ENCODE peak calls at places on chromosomes 2 and 18, in seven cellular contexts. One of them, this sample, is unnamed.
A peak's percentile ranks its signal among the peaks of the same experiment; 100 is the strongest.

GRCh38 chr18:8783335-8783993 is 78.1 kb downstream of the MTCL1 start:
- DNase-seq in endothelial cell of umbilical vein: no peak
- DNase-seq in astrocyte of the spinal cord: no peak
- DNase-seq in right cardiac atrium: no peak
- DNase-seq in NB4: no peak
- DNase-seq in CD8-positive, alpha-beta memory T cell: no peak
- DNase-seq in tibial artery: no peak
- DNase-seq in this sample: no peak

GRCh38 chr2:236523249-236523648 is 46.4 kb upstream of the ACKR3 start:
- DNase-seq in astrocyte of the spinal cord: no peak
- DNase-seq in endothelial cell of umbilical vein: no peak
- DNase-seq in tibial artery: no peak
- DNase-seq in right cardiac atrium: no peak
- DNase-seq in NB4: no peak
- DNase-seq in CD8-positive, alpha-beta memory T cell: no peak
- DNase-seq in this sample: no peak

GRCh38 chr2:241279413-241279812 is 36.1 kb downstream of the HDLBP start:
- DNase-seq in endothelial cell of umbilical vein: no peak
- DNase-seq in CD8-positive, alpha-beta memory T cell: no peak
- DNase-seq in astrocyte of the spinal cord: no peak
- DNase-seq in NB4: peak; percentile 28
- DNase-seq in right cardiac atrium: no peak
- DNase-seq in tibial artery: no peak
- DNase-seq in this sample: peak; percentile 33

GRCh38 chr2:178325268-178325667 is 125.7 kb downstream of the PRKRA start:
- DNase-seq in endothelial cell of umbilical vein: no peak
- DNase-seq in astrocyte of the spinal cord: no peak
- DNase-seq in NB4: no peak
- DNase-seq in CD8-positive, alpha-beta memory T cell: no peak
- DNase-seq in right cardiac atrium: no peak
- DNase-seq in tibial artery: no peak
- DNase-seq in this sample: no peak

GRCh38 chr2:23693606-23693951 is 233.3 kb downstream of the ATAD2B start:
- DNase-seq in NB4: no peak
- DNase-seq in astrocyte of the spinal cord: no peak
- DNase-seq in endothelial cell of umbilical vein: no peak
- DNase-seq in tibial artery: no peak
- DNase-seq in right cardiac atrium: no peak
- DNase-seq in CD8-positive, alpha-beta memory T cell: no peak
- DNase-seq in this sample: no peak

GRCh38 chr2:238220892-238221521 is 17.5 kb upstream of the ILKAP start:
- DNase-seq in astrocyte of the spinal cord: no peak
- DNase-seq in CD8-positive, alpha-beta memory T cell: no peak
- DNase-seq in endothelial cell of umbilical vein: no peak
- DNase-seq in tibial artery: no peak
- DNase-seq in right cardiac atrium: peak; percentile 62
- DNase-seq in NB4: no peak
- DNase-seq in this sample: no peak

GRCh38 chr2:99784282-99784681 is 294.5 kb upstream of the REV1 start:
- DNase-seq in right cardiac atrium: no peak
- DNase-seq in tibial artery: no peak
- DNase-seq in endothelial cell of umbilical vein: no peak
- DNase-seq in CD8-positive, alpha-beta memory T cell: no peak
- DNase-seq in NB4: no peak
- DNase-seq in astrocyte of the spinal cord: no peak
- DNase-seq in this sample: no peak

GRCh38 chr2:197708331-197708730 is 3.2 kb downstream of the MARS2 start:
- DNase-seq in CD8-positive, alpha-beta memory T cell: no peak
- DNase-seq in tibial artery: no peak
- DNase-seq in NB4: peak; percentile 12
- DNase-seq in right cardiac atrium: no peak
- DNase-seq in astrocyte of the spinal cord: peak; percentile 37
- DNase-seq in endothelial cell of umbilical vein: peak; percentile 16
- DNase-seq in this sample: no peak

GRCh38 chr2:3633982-3634630 is 23.9 kb upstream of the ALLC start:
- DNase-seq in astrocyte of the spinal cord: no peak
- DNase-seq in right cardiac atrium: peak; percentile 16
- DNase-seq in endothelial cell of umbilical vein: no peak
- DNase-seq in CD8-positive, alpha-beta memory T cell: no peak
- DNase-seq in NB4: no peak
- DNase-seq in tibial artery: peak; percentile 6
- DNase-seq in this sample: no peak

GRCh38 chr18:76346490-76347130 is 148.4 kb downstream of the ZNF516 start:
- DNase-seq in astrocyte of the spinal cord: no peak
- DNase-seq in right cardiac atrium: no peak
- DNase-seq in NB4: no peak
- DNase-seq in CD8-positive, alpha-beta memory T cell: no peak
- DNase-seq in tibial artery: no peak
- DNase-seq in endothelial cell of umbilical vein: no peak
- DNase-seq in this sample: no peak

GRCh38 chr2:24117902-24118301 is 5.2 kb downstream of the PFN4 start:
- DNase-seq in astrocyte of the spinal cord: no peak
- DNase-seq in endothelial cell of umbilical vein: no peak
- DNase-seq in tibial artery: no peak
- DNase-seq in CD8-positive, alpha-beta memory T cell: no peak
- DNase-seq in NB4: no peak
- DNase-seq in right cardiac atrium: no peak
- DNase-seq in this sample: no peak

GRCh38 chr2:62304429-62305417 is 108.8 kb downstream of the B3GNT2 start:
- DNase-seq in NB4: peak; percentile 100
- DNase-seq in right cardiac atrium: peak; percentile 91
- DNase-seq in tibial artery: peak; percentile 60
- DNase-seq in astrocyte of the spinal cord: peak; percentile 94
- DNase-seq in endothelial cell of umbilical vein: peak; percentile 99
- DNase-seq in CD8-positive, alpha-beta memory T cell: peak; percentile 38
- DNase-seq in this sample: peak; percentile 96

GRCh38 chr18:52341617-52342381 is 1.8 kb downstream of the DCC start:
- DNase-seq in astrocyte of the spinal cord: peak; percentile 41
- DNase-seq in NB4: no peak
- DNase-seq in right cardiac atrium: peak; percentile 29
- DNase-seq in CD8-positive, alpha-beta memory T cell: no peak
- DNase-seq in tibial artery: no peak
- DNase-seq in endothelial cell of umbilical vein: no peak
- DNase-seq in this sample: peak; percentile 85

GRCh38 chr2:39300044-39300820 is 56.5 kb upstream of the CDKL4 start:
- DNase-seq in astrocyte of the spinal cord: no peak
- DNase-seq in right cardiac atrium: no peak
- DNase-seq in CD8-positive, alpha-beta memory T cell: no peak
- DNase-seq in endothelial cell of umbilical vein: no peak
- DNase-seq in NB4: no peak
- DNase-seq in tibial artery: no peak
- DNase-seq in this sample: no peak

GRCh38 chr2:144644549-144644948 is 124.6 kb upstream of the ZEB2 start:
- DNase-seq in NB4: no peak
- DNase-seq in tibial artery: no peak
- DNase-seq in endothelial cell of umbilical vein: no peak
- DNase-seq in CD8-positive, alpha-beta memory T cell: no peak
- DNase-seq in right cardiac atrium: no peak
- DNase-seq in astrocyte of the spinal cord: no peak
- DNase-seq in this sample: no peak

GRCh38 chr2:233331536-233331935 is 22.8 kb upstream of the DGKD start:
- DNase-seq in astrocyte of the spinal cord: no peak
- DNase-seq in right cardiac atrium: peak; percentile 74
- DNase-seq in CD8-positive, alpha-beta memory T cell: peak; percentile 66
- DNase-seq in tibial artery: peak; percentile 78
- DNase-seq in NB4: peak; percentile 98
- DNase-seq in endothelial cell of umbilical vein: no peak
- DNase-seq in this sample: peak; percentile 45

GRCh38 chr2:109168716-109169115 is 39.7 kb downstream of the SH3RF3 start:
- DNase-seq in right cardiac atrium: no peak
- DNase-seq in endothelial cell of umbilical vein: no peak
- DNase-seq in CD8-positive, alpha-beta memory T cell: no peak
- DNase-seq in astrocyte of the spinal cord: no peak
- DNase-seq in NB4: no peak
- DNase-seq in tibial artery: no peak
- DNase-seq in this sample: no peak

GRCh38 chr2:163859951-163860350 is 124.1 kb upstream of the FIGN start:
- DNase-seq in CD8-positive, alpha-beta memory T cell: no peak
- DNase-seq in right cardiac atrium: no peak
- DNase-seq in astrocyte of the spinal cord: no peak
- DNase-seq in NB4: no peak
- DNase-seq in tibial artery: no peak
- DNase-seq in endothelial cell of umbilical vein: no peak
- DNase-seq in this sample: no peak

GRCh38 chr2:29035346-29035745 is 39.0 kb downstream of the PCARE start:
- DNase-seq in CD8-positive, alpha-beta memory T cell: no peak
- DNase-seq in endothelial cell of umbilical vein: no peak
- DNase-seq in right cardiac atrium: no peak
- DNase-seq in tibial artery: no peak
- DNase-seq in NB4: no peak
- DNase-seq in astrocyte of the spinal cord: no peak
- DNase-seq in this sample: no peak

GRCh38 chr18:59918320-59918755 is 18.5 kb downstream of the PMAIP1 start:
- DNase-seq in right cardiac atrium: peak; percentile 68
- DNase-seq in tibial artery: no peak
- DNase-seq in endothelial cell of umbilical vein: no peak
- DNase-seq in astrocyte of the spinal cord: peak; percentile 79
- DNase-seq in NB4: peak; percentile 93
- DNase-seq in CD8-positive, alpha-beta memory T cell: no peak
- DNase-seq in this sample: peak; percentile 72

GRCh38 chr2:135948642-135949355 is 36.6 kb downstream of the DARS1 start:
- DNase-seq in tibial artery: no peak
- DNase-seq in NB4: no peak
- DNase-seq in right cardiac atrium: no peak
- DNase-seq in endothelial cell of umbilical vein: peak; percentile 69
- DNase-seq in astrocyte of the spinal cord: peak; percentile 83
- DNase-seq in CD8-positive, alpha-beta memory T cell: no peak
- DNase-seq in this sample: no peak

GRCh38 chr18:12253517-12254136 is 534 bp upstream of the CIDEA start:
- DNase-seq in right cardiac atrium: peak; percentile 62
- DNase-seq in tibial artery: no peak
- DNase-seq in astrocyte of the spinal cord: no peak
- DNase-seq in endothelial cell of umbilical vein: no peak
- DNase-seq in CD8-positive, alpha-beta memory T cell: no peak
- DNase-seq in NB4: no peak
- DNase-seq in this sample: no peak

GRCh38 chr2:102100371-102101096 is 42.0 kb upstream of the IL1R1 start:
- DNase-seq in right cardiac atrium: no peak
- DNase-seq in endothelial cell of umbilical vein: no peak
- DNase-seq in CD8-positive, alpha-beta memory T cell: no peak
- DNase-seq in tibial artery: no peak
- DNase-seq in NB4: no peak
- DNase-seq in astrocyte of the spinal cord: peak; percentile 67
- DNase-seq in this sample: no peak

GRCh38 chr2:98761267-98761781 is 30.4 kb upstream of the MGAT4A start:
- DNase-seq in astrocyte of the spinal cord: no peak
- DNase-seq in right cardiac atrium: no peak
- DNase-seq in CD8-positive, alpha-beta memory T cell: no peak
- DNase-seq in NB4: no peak
- DNase-seq in endothelial cell of umbilical vein: peak; percentile 32
- DNase-seq in tibial artery: no peak
- DNase-seq in this sample: no peak

GRCh38 chr2:15253247-15253646 is 307.9 kb downstream of the NBAS start:
- DNase-seq in right cardiac atrium: no peak
- DNase-seq in astrocyte of the spinal cord: no peak
- DNase-seq in NB4: no peak
- DNase-seq in endothelial cell of umbilical vein: no peak
- DNase-seq in CD8-positive, alpha-beta memory T cell: no peak
- DNase-seq in tibial artery: no peak
- DNase-seq in this sample: no peak

GRCh38 chr18:9914584-9915290 is 921 bp downstream of the VAPA start:
- DNase-seq in tibial artery: peak; percentile 54
- DNase-seq in endothelial cell of umbilical vein: peak; percentile 84
- DNase-seq in right cardiac atrium: peak; percentile 84
- DNase-seq in NB4: peak; percentile 77
- DNase-seq in astrocyte of the spinal cord: peak; percentile 73
- DNase-seq in CD8-positive, alpha-beta memory T cell: peak; percentile 75
- DNase-seq in this sample: peak; percentile 66

GRCh38 chr2:68770271-68771111 is 35.9 kb downstream of the ARHGAP25 start:
- DNase-seq in CD8-positive, alpha-beta memory T cell: no peak
- DNase-seq in astrocyte of the spinal cord: no peak
- DNase-seq in NB4: peak; percentile 28
- DNase-seq in right cardiac atrium: no peak
- DNase-seq in endothelial cell of umbilical vein: no peak
- DNase-seq in tibial artery: no peak
- DNase-seq in this sample: no peak
- H3K4me3 ChIP-seq in CD8-positive, alpha-beta memory T cell: peak overlapping the region; percentile 32
- H3K4me3 ChIP-seq in astrocyte of the spinal cord: no peak overlapping the region
- H3K4me3 ChIP-seq in NB4: no peak overlapping the region
- H3K4me3 ChIP-seq in right cardiac atrium: no peak overlapping the region
- H3K4me3 ChIP-seq in endothelial cell of umbilical vein: no peak overlapping the region
- H3K4me3 ChIP-seq in tibial artery: no peak overlapping the region
- H3K4me3 ChIP-seq in this sample: no peak overlapping the region

DNA sequence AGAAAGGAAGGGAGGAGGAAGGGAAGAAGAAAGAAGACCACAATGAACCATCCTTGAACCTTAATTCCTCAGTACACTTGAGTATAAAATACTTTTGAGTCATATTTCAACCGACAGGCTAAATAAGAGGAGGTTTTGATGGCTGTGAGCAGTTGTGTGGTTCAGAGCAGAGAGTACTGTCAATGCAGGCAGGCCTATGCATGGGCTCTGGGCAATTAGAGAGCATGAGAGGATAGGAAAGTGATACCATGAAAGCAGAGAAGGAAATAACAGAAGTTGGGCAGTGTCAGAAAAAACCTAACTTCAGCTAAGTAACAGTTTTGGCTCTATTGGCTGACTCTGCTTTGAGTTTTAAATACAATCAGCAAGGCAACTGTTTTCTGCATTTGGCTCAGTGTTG is 123.6 kb upstream of the STK17B start:
- DNase-seq in tibial artery: no peak
- DNase-seq in NB4: no peak
- DNase-seq in astrocyte of the spinal cord: no peak
- DNase-seq in endothelial cell of umbilical vein: no peak
- DNase-seq in CD8-positive, alpha-beta memory T cell: no peak
- DNase-seq in right cardiac atrium: no peak
- DNase-seq in this sample: no peak
- H3K4me3 ChIP-seq in tibial artery: no peak overlapping the region
- H3K4me3 ChIP-seq in NB4: no peak overlapping the region
- H3K4me3 ChIP-seq in astrocyte of the spinal cord: no peak overlapping the region
- H3K4me3 ChIP-seq in endothelial cell of umbilical vein: no peak overlapping the region
- H3K4me3 ChIP-seq in CD8-positive, alpha-beta memory T cell: no peak overlapping the region
- H3K4me3 ChIP-seq in right cardiac atrium: no peak overlapping the region
- H3K4me3 ChIP-seq in this sample: no peak overlapping the region

GRCh38 chr2:128949360-128949759 is 630.7 kb upstream of the HS6ST1 start:
- DNase-seq in right cardiac atrium: no peak
- DNase-seq in endothelial cell of umbilical vein: no peak
- DNase-seq in tibial artery: no peak
- DNase-seq in NB4: no peak
- DNase-seq in CD8-positive, alpha-beta memory T cell: no peak
- DNase-seq in astrocyte of the spinal cord: no peak
- DNase-seq in this sample: no peak

DNA sequence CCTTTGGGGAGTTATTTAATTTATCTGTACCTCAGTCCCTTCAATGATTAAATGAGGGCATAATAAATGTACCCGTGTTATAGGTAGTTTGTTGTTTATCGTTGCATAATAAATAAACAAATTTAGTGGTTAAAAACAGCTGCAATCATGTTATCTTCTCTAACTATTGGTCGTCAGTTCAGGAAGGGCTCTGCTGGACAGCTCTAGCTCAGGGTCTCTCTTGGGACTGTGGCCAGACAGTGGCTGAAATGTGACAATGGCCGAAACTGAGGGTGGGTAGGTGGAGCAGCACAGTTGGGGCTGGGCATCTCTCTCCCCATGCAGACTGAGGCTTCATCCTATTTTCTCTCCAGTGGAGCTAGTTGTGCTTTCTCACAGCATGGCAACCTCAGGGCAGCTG is 632.1 kb upstream of the HS6ST1 start:
- DNase-seq in CD8-positive, alpha-beta memory T cell: no peak
- DNase-seq in tibial artery: no peak
- DNase-seq in right cardiac atrium: peak; percentile 11
- DNase-seq in astrocyte of the spinal cord: no peak
- DNase-seq in NB4: no peak
- DNase-seq in endothelial cell of umbilical vein: no peak
- DNase-seq in this sample: no peak
- H3K4me3 ChIP-seq in CD8-positive, alpha-beta memory T cell: no peak overlapping the region
- H3K4me3 ChIP-seq in tibial artery: no peak overlapping the region
- H3K4me3 ChIP-seq in right cardiac atrium: no peak overlapping the region
- H3K4me3 ChIP-seq in astrocyte of the spinal cord: no peak overlapping the region
- H3K4me3 ChIP-seq in NB4: no peak overlapping the region
- H3K4me3 ChIP-seq in endothelial cell of umbilical vein: no peak overlapping the region
- H3K4me3 ChIP-seq in this sample: no peak overlapping the region

GRCh38 chr18:61829108-61829507 is 63.7 kb downstream of the RNF152 start:
- DNase-seq in CD8-positive, alpha-beta memory T cell: no peak
- DNase-seq in tibial artery: no peak
- DNase-seq in astrocyte of the spinal cord: no peak
- DNase-seq in right cardiac atrium: peak; percentile 13
- DNase-seq in endothelial cell of umbilical vein: no peak
- DNase-seq in NB4: no peak
- DNase-seq in this sample: no peak
- H3K4me3 ChIP-seq in CD8-positive, alpha-beta memory T cell: no peak overlapping the region
- H3K4me3 ChIP-seq in tibial artery: no peak overlapping the region
- H3K4me3 ChIP-seq in astrocyte of the spinal cord: no peak overlapping the region
- H3K4me3 ChIP-seq in right cardiac atrium: no peak overlapping the region
- H3K4me3 ChIP-seq in endothelial cell of umbilical vein: no peak overlapping the region
- H3K4me3 ChIP-seq in NB4: no peak overlapping the region
- H3K4me3 ChIP-seq in this sample: no peak overlapping the region

This sample was measured in A673.